ENCODE peak calls at places on chromosomes 5 and 9, in ten cellular contexts. W is AG20443; T is cardiac fibroblast; S is iris pigment epithelial cell; U is HEK293T; D is COR-L47; C is stimulated activated CD8-positive, alpha-beta memory T cell treated with anti-CD3 and anti-CD28 coated beads, Interleukin-2, amount 100 ng/mL, for 48 hours; L is CD4-positive, alpha-beta memory T cell; Y is skeletal muscle cell; Z is activated naive CD4-positive, alpha-beta T cell treated with anti-CD3 and anti-CD28 coated beads, Interleukin-2, amount 50 U/mL, for 16 hours. B is an unnamed sample.

GRCh38 chr9:21653589-21653988 is 148.8 kb upstream of the MTAP start:
- DNase-seq in W (no peak), T (no peak), S (no peak), U (no peak), D (no peak), C (no peak), L (no peak), Y (no peak), Z (no peak), B (no peak)

GRCh38 chr5:21615195-21615765 is 1237.9 kb downstream of the CDH12 start:
- DNase-seq in W (no peak), T (no peak), S (no peak), U (no peak), D (no peak), C (no peak), L (no peak), Y (no peak), Z (no peak), B (no peak)

GRCh38 chr5:180786398-180787005 is 16.1 kb downstream of the MGAT1 start:
- DNase-seq in W (no peak), T (no peak), S (peak; percentile 41), U (no peak), D (no peak), C (no peak), L (no peak), Y (no peak), Z (no peak), B (no peak)

GRCh38 chr5:174323878-174324281 is 278.4 kb downstream of the NSG2 start:
- DNase-seq in W (peak; percentile 50), T (peak; percentile 41), S (peak; percentile 60), U (peak; percentile 72), D (peak; percentile 68), C (no peak), L (no peak), Y (no peak), Z (no peak), B (peak; percentile 65)

GRCh38 chr5:136811551-136811950 is 446.2 kb upstream of the TRPC7 start:
- DNase-seq in W (peak; percentile 80), T (peak; percentile 58), S (peak; percentile 59), U (no peak), D (no peak), C (no peak), L (no peak), Y (peak; percentile 70), Z (no peak), B (peak; percentile 80)

GRCh38 chr5:146185161-146185560 is 2.7 kb upstream of the LARS1 start:
- DNase-seq in W (no peak), T (no peak), S (peak; percentile 31), U (no peak), D (no peak), C (no peak), L (no peak), Y (no peak), Z (no peak), B (no peak)

GRCh38 chr9:88534456-88535225 is at the start of gene NXNL2:
- DNase-seq in W (peak; percentile 93), T (peak; percentile 88), S (peak; percentile 91), U (peak; percentile 88), D (no peak), C (peak; percentile 17), L (peak; percentile 27), Y (peak; percentile 42), Z (peak; percentile 45), B (peak; percentile 93)

GRCh38 chr5:134124289-134125194 is 10.1 kb downstream of the TCF7 start:
- DNase-seq in W (peak; percentile 58), T (no peak), S (no peak), U (no peak), D (no peak), C (no peak), L (peak; percentile 61), Y (no peak), Z (no peak), B (no peak)

GRCh38 chr9:87959916-87960581 is 14.3 kb downstream of the CDK20 start:
- DNase-seq in W (no peak), T (peak; percentile 95), S (peak; percentile 49), U (no peak), D (no peak), C (no peak), L (no peak), Y (no peak), Z (no peak), B (peak; percentile 49)

GRCh38 chr9:104121022-104121421 is 26.9 kb downstream of the SMC2 start:
- DNase-seq in W (no peak), T (no peak), S (no peak), U (no peak), D (no peak), C (no peak), L (no peak), Y (no peak), Z (no peak), B (no peak)